ENCODE peak calls at places on chromosomes 3 and 15, in six cellular contexts. W is right atrium auricular region, Y is tibial nerve, I is Caco-2, D is Panc1, V is A549. O is an unnamed sample. For H3K4me1, the result is how much of the 10 kb centered on the place peaks cover.

GRCh38 chr3:79148786-79149185 is 619.0 kb downstream of the ROBO1 start:
- DNase-seq in W (no peak), Y (no peak), I (no peak), D (no peak), V (no peak), O (peak)

GRCh38 chr15:29383367-29383766 is 113.7 kb upstream of the NSMCE3 start:
- DNase-seq in W (no peak), Y (no peak), I (no peak), D (no peak), V (no peak), O (no peak)

GRCh38 chr3:148758303-148758884 is 60.7 kb downstream of the AGTR1 start:
- DNase-seq in W (no peak), Y (no peak), I (no peak), D (no peak), V (no peak), O (no peak)

GRCh38 chr3:33007776-33008175 is 56.3 kb downstream of the CCR4 start:
- DNase-seq in W (no peak), Y (no peak), I (no peak), D (no peak), V (no peak), O (no peak)

GRCh38 chr3:51581529-51581928 is 43.0 kb downstream of the RAD54L2 start:
- DNase-seq in W (no peak), Y (no peak), I (no peak), D (no peak), V (no peak), O (peak)

GRCh38 chr3:68148471-68148870 is 494.1 kb upstream of the SUCLG2 start:
- DNase-seq in W (no peak), Y (no peak), I (no peak), D (no peak), V (no peak), O (no peak)

GRCh38 chr3:43727930-43728329 is 37.2 kb downstream of the ABHD5 start:
- DNase-seq in W (no peak), Y (no peak), I (no peak), D (no peak), V (no peak), O (no peak)

GRCh38 chr3:39166932-39167532 is 13.6 kb upstream of the CSRNP1 start:
- DNase-seq in W (peak), Y (no peak), I (no peak), D (no peak), V (no peak), O (peak)

GRCh38 chr3:72786668-72787067 is 61.6 kb downstream of the SHQ1 start:
- DNase-seq in W (no peak), Y (no peak), I (no peak), D (no peak), V (no peak), O (no peak)

DNA sequence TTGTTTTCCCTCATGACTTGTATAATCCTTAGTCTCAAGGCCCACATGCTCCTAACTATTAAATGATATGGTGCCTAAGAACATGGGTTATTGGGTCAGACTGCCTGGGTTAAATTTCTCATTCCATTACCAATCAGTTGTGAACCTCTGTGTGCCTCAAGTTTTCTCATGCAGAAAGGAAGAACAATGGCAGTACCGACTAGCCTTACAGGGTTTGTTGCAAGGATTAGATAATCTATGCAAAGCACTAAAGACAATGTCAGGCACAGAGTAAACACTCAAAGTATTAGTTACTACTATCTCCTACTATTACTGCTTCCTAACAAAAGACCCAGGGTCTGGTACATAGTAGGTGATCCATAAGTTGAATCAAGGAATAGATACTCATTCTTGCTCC is 12.2 kb downstream of the ADPGK start:
- DNase-seq in W (no peak), Y (no peak), I (no peak), D (no peak), V (no peak), O (no peak)
- TF ChIP-seq CTCF in W (no peak), Y (no peak), I (no peak), D (peak), V (no peak), O (no peak)

GRCh38 chr3:63936929-63937328 is 24.7 kb upstream of the SCAANT1 start:
- DNase-seq in W (no peak), Y (no peak), I (no peak), D (no peak), V (no peak), O (no peak)
- H3K4me1 ChIP-seq in W (under half), Y (half or more), I (under half), D (under half), V (under half), O (under half)

GRCh38 chr15:61831505-61831921 is 228.7 kb downstream of the VPS13C start:
- DNase-seq in W (no peak), Y (no peak), I (no peak), D (no peak), V (no peak), O (no peak)

GRCh38 chr15:61828008-61828407 is 232.2 kb downstream of the VPS13C start:
- DNase-seq in W (no peak), Y (no peak), I (no peak), D (no peak), V (peak), O (no peak)

GRCh38 chr15:61830536-61831330 is 229.5 kb downstream of the VPS13C start:
- DNase-seq in W (no peak), Y (no peak), I (no peak), D (no peak), V (no peak), O (no peak)

GRCh38 chr15:61828860-61829513 is 231.3 kb downstream of the VPS13C start:
- DNase-seq in W (no peak), Y (no peak), I (no peak), D (no peak), V (no peak), O (no peak)

GRCh38 chr15:61829514-61829889 is 230.7 kb downstream of the VPS13C start:
- DNase-seq in W (no peak), Y (no peak), I (no peak), D (no peak), V (no peak), O (no peak)
- TF ChIP-seq CTCF in W (no peak), Y (no peak), I (no peak), D (no peak), V (no peak), O (no peak)

GRCh38 chr3:194401346-194401745 is 2.3 kb upstream of the GP5 start:
- DNase-seq in W (no peak), Y (no peak), I (no peak), D (no peak), V (no peak), O (no peak)

GRCh38 chr3:194396897-194397756 is 1.9 kb downstream of the GP5 start:
- DNase-seq in W (no peak), Y (no peak), I (no peak), D (no peak), V (no peak), O (peak)

GRCh38 chr3:194397757-194398312 is 1.2 kb downstream of the GP5 start:
- DNase-seq in W (no peak), Y (no peak), I (no peak), D (no peak), V (no peak), O (no peak)

GRCh38 chr3:194399874-194400411 is 877 bp upstream of the GP5 start:
- DNase-seq in W (no peak), Y (no peak), I (no peak), D (no peak), V (no peak), O (no peak)

DNA sequence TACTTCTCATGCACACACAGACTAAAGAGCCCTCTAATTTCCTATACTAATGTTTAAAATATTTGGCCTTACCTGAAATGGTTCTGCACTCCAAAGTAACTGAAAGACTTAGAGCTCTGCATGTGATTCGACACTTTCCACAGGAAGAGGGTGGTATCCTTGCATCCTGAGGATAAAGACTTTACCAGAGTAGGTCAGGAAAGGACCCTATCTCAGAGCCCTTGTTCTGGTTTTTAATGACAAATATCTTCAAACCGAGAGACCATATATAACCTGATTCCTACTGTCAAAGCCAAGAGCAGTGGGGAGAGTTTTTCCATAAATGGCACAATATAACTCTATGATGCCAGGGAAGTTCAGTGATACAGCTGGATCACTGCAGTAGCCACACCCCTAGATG is at the start of gene GP5:
- DNase-seq in W (no peak), Y (no peak), I (no peak), D (no peak), V (no peak), O (no peak)
- H3K4me1 ChIP-seq in W (under half), Y (under half), I (under half), D (under half), V (under half), O (under half)

GRCh38 chr15:94412979-94413741 is 181.8 kb downstream of the MCTP2 start:
- DNase-seq in W (no peak), Y (no peak), I (no peak), D (peak), V (peak), O (peak)
- TF ChIP-seq CTCF in W (peak), Y (peak), I (no peak), D (peak), V (peak), O (peak)

GRCh38 chr15:81768773-81769172 is 277.0 kb downstream of the MEX3B start:
- DNase-seq in W (no peak), Y (no peak), I (no peak), D (no peak), V (no peak), O (no peak)

GRCh38 chr15:81763304-81763703 is 282.5 kb downstream of the MEX3B start:
- DNase-seq in W (no peak), Y (no peak), I (no peak), D (no peak), V (no peak), O (no peak)

GRCh38 chr15:81765816-81766215 is 280.0 kb downstream of the MEX3B start:
- DNase-seq in W (no peak), Y (no peak), I (no peak), D (no peak), V (no peak), O (no peak)

GRCh38 chr15:81767076-81767475 is 278.7 kb downstream of the MEX3B start:
- DNase-seq in W (no peak), Y (no peak), I (no peak), D (no peak), V (no peak), O (no peak)
- H3K4me1 ChIP-seq in W (under half), Y (under half), I (under half), D (under half), V (under half), O (under half)

GRCh38 chr15:33016405-33017024 is 178.0 kb downstream of the FMN1 start:
- DNase-seq in W (no peak), Y (no peak), I (no peak), D (no peak), V (no peak), O (no peak)

GRCh38 chr15:33019354-33019981 is 175.0 kb downstream of the FMN1 start:
- DNase-seq in W (no peak), Y (no peak), I (no peak), D (no peak), V (no peak), O (no peak)

GRCh38 chr15:33026614-33027013 is 167.9 kb downstream of the FMN1 start:
- DNase-seq in W (no peak), Y (no peak), I (no peak), D (no peak), V (no peak), O (no peak)

GRCh38 chr15:33022629-33023028 is 171.9 kb downstream of the FMN1 start:
- DNase-seq in W (no peak), Y (no peak), I (no peak), D (no peak), V (no peak), O (peak)

DNA sequence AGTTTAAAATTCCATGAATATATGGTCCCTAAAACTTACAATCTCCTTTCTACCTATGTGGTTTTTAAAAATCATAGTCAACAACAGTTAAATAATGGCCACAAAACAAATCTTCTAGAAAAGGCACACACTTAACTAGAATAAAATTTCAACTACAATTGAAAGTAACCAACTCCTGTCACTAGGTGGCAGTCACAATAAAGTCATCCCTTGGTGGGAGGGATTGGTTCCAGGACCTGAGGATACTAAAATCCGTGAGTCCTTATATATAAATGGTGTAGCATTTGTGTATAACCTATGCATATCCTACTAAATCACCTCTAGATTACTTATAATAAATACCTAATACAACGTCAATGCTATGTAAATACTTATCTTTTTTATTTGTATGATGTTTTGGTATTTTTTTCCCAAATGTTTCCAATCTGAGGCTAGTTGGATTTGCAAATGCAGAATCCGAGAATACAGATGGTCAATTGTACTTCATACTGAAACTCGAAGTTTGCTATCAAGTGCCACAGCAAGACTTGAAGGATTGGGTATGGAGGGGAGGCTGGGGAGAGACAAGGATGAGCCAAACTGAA is 172.6 kb downstream of the FMN1 start:
- DNase-seq in W (no peak), Y (no peak), I (no peak), D (no peak), V (peak), O (peak)
- TF ChIP-seq CTCF in W (no peak), Y (peak), I (peak), D (peak), V (peak), O (peak)

DNA sequence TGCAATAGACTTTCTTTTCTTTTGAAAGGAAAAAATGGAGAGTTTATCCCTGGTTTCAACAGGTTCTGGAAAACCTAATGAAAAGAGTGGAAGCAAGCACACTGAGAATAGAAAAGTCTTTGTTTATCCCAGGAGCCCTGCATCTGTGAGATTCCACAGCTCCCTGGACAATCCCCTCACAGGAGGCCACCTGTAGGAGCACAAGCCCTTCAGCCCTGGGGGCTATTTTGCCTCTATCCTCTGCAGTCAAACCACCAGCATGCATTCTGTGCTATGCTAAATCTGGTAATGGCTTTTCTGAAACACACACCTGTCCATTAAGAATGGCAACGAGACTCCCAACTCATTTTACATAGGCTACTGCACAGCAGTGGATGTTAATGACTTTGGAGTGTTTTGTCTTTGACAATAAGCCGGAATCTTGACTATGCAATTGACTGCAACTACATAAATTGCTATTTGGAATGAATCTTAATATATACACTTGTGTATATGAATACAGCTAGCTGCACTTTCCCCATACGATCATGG is 369.4 kb downstream of the NR2F2 start:
- DNase-seq in W (no peak), Y (no peak), I (no peak), D (no peak), V (no peak), O (no peak)
- H3K4me1 ChIP-seq in W (under half), Y (under half), I (under half), D (under half), V (under half), O (under half)

GRCh38 chr3:172193436-172193835 is 154.1 kb downstream of the FNDC3B start:
- DNase-seq in W (no peak), Y (no peak), I (no peak), D (no peak), V (no peak), O (no peak)

GRCh38 chr3:172197344-172197743 is 158.0 kb downstream of the FNDC3B start:
- DNase-seq in W (no peak), Y (no peak), I (no peak), D (no peak), V (no peak), O (no peak)

GRCh38 chr3:172195393-172195754 is 156.0 kb downstream of the FNDC3B start:
- DNase-seq in W (no peak), Y (no peak), I (no peak), D (no peak), V (no peak), O (no peak)

GRCh38 chr3:172192830-172193415 is 153.5 kb downstream of the FNDC3B start:
- DNase-seq in W (no peak), Y (no peak), I (no peak), D (no peak), V (no peak), O (no peak)

DNA sequence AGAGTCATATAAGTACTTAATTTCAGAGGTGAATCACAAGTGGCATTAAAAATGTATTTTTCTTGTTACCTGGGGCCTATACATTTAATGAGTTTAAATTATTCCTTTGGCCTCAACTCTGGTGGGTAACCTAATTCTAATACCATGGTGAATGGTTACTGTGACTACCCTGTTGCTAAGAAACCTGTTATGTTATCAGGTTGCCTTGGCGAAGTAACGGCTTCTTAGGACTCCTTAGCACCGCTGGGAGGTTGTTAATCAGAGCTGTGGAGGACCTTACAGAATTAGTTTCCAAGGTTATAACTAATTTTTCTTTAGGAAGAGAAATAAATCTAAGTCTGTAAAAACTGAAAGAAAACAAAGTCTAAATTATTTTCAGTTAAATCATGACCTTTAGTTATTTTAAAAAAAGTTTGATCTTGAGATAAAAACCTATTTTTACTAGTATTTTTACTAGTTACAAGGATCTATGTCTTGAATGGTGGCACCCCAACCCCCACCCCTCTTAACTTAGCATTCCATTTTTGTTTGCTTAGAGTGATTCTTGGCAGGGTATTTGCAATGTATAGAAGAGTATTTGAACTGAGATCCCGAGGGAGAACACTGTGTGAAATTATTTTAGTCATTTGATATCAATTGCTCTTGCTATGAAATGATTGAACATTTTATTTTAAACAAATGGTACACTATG is 155.5 kb downstream of the FNDC3B start:
- DNase-seq in W (no peak), Y (no peak), I (peak), D (no peak), V (peak), O (no peak)
- TF ChIP-seq CTCF in W (no peak), Y (no peak), I (no peak), D (no peak), V (no peak), O (no peak)